ENCODE peak calls at places on chromosomes 11 and 22, in five cellular contexts. B is neuronal stem cell, X is heart left ventricle, U is heart right ventricle, K is GM12878. V is an unnamed sample.

GRCh38 chr11:118314985-118315384 is 10.5 kb downstream of the CD3E start:
- DNase-seq in B (no peak), X (no peak), U (no peak), K (no peak), V (no peak)

GRCh38 chr11:76193219-76193618 is 13.1 kb downstream of the WNT11 start:
- DNase-seq in B (no peak), X (no peak), U (no peak), K (no peak), V (no peak)

GRCh38 chr11:71452354-71453020 is 516 bp upstream of the NADSYN1 start:
- DNase-seq in B (no peak), X (peak; percentile 52), U (peak; percentile 46), K (no peak), V (peak; percentile 56)

GRCh38 chr11:8593935-8594909 is at the start of gene STK33:
- DNase-seq in B (peak; percentile 69), X (peak; percentile 68), U (peak; percentile 49), K (no peak), V (peak; percentile 68)

GRCh38 chr11:1874406-1875092 is 17.1 kb downstream of the PRR33 start:
- DNase-seq in B (no peak), X (peak; percentile 15), U (no peak), K (no peak), V (no peak)

GRCh38 chr11:1062075-1062820 is 12.4 kb upstream of the MUC2 start:
- DNase-seq in B (no peak), X (no peak), U (no peak), K (no peak), V (no peak)

GRCh38 chr11:94675788-94676187 is 92.4 kb upstream of the AMOTL1 start:
- DNase-seq in B (no peak), X (no peak), U (no peak), K (no peak), V (no peak)

GRCh38 chr11:105665281-105665680 is 55.4 kb downstream of the GRIA4 start:
- DNase-seq in B (no peak), X (no peak), U (no peak), K (no peak), V (no peak)

GRCh38 chr11:78354741-78355705 is 62.6 kb downstream of the GAB2 start:
- DNase-seq in B (no peak), X (no peak), U (no peak), K (no peak), V (no peak)

GRCh38 chr11:60710482-60710881 is 11.1 kb downstream of the MS4A8 start:
- DNase-seq in B (no peak), X (no peak), U (no peak), K (no peak), V (no peak)

GRCh38 chr11:76786053-76787014 is 3.2 kb downstream of the TSKU start:
- DNase-seq in B (no peak), X (no peak), U (no peak), K (no peak), V (no peak)

GRCh38 chr22:24587948-24588347 is 4.9 kb downstream of the LRRC75B start:
- DNase-seq in B (no peak), X (no peak), U (no peak), K (no peak), V (no peak)

GRCh38 chr11:8075119-8075726 is 5.8 kb upstream of the TUB start:
- DNase-seq in B (no peak), X (no peak), U (no peak), K (no peak), V (no peak)

GRCh38 chr11:87056091-87056490 is 18.4 kb downstream of the TMEM135 start:
- DNase-seq in B (no peak), X (no peak), U (no peak), K (no peak), V (no peak)

GRCh38 chr22:17785185-17786184 is 11.2 kb upstream of the BID start:
- DNase-seq in B (no peak), X (no peak), U (peak; percentile 45), K (no peak), V (peak; percentile 75)

GRCh38 chr11:130915556-130916237 is 582 bp downstream of the SNX19 start:
- DNase-seq in B (no peak), X (no peak), U (no peak), K (no peak), V (peak; percentile 19)

GRCh38 chr22:49586873-49587272 is 240.8 kb downstream of the BRD1 start:
- DNase-seq in B (no peak), X (no peak), U (no peak), K (no peak), V (no peak)
- H3K4me1 ChIP-seq in B (peaks cover 1% of the 10 kb centered on the region), X (no peaks in the 10 kb centered on the region), U (no peaks in the 10 kb centered on the region), K (no peaks in the 10 kb centered on the region), V (no peaks in the 10 kb centered on the region)

DNA sequence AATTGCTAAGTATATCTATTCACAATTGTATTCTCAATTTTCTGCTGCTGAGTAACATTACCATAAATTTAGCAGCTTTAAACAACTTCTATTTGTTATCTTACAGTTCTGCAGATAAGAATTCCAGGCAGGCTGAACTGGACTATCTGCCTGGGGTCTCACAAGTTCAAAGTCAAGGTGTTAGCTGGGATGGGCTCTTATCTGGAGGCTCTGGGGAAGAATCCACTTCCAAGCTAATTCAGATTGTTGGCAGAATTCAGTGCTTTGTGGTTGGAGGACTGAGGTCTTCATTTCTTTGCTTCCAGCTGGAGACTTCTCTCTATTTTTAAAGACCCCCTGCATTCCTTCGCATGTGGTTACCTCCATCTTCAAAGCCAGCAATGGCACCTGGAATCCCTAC is 329.9 kb upstream of the ISX start:
- DNase-seq in B (no peak), X (no peak), U (no peak), K (no peak), V (no peak)
- H3K36me3 ChIP-seq in B (no peaks in the 10 kb centered on the region), X (no peaks in the 10 kb centered on the region), U (no peaks in the 10 kb centered on the region), K (no peaks in the 10 kb centered on the region), V (no peaks in the 10 kb centered on the region)

GRCh38 chr11:82225502-82225901 is 508.2 kb downstream of the FAM181B start:
- DNase-seq in B (no peak), X (no peak), U (no peak), K (no peak), V (no peak)
- H3K4me1 ChIP-seq in B (no peaks in the 10 kb centered on the region), X (no peaks in the 10 kb centered on the region), U (no peaks in the 10 kb centered on the region), K (no peaks in the 10 kb centered on the region), V (no peaks in the 10 kb centered on the region)

GRCh38 chr22:29517215-29517908 is 36.2 kb downstream of the THOC5 start:
- DNase-seq in B (no peak), X (peak; percentile 17), U (peak; percentile 23), K (no peak), V (peak; percentile 13)

GRCh38 chr22:29523761-29524160 is 29.8 kb downstream of the THOC5 start:
- DNase-seq in B (no peak), X (no peak), U (no peak), K (no peak), V (no peak)

GRCh38 chr22:29521526-29521925 is 32.0 kb downstream of the THOC5 start:
- DNase-seq in B (no peak), X (no peak), U (no peak), K (no peak), V (no peak)

GRCh38 chr22:29520851-29521250 is 32.7 kb downstream of the THOC5 start:
- DNase-seq in B (no peak), X (no peak), U (no peak), K (no peak), V (no peak)

DNA sequence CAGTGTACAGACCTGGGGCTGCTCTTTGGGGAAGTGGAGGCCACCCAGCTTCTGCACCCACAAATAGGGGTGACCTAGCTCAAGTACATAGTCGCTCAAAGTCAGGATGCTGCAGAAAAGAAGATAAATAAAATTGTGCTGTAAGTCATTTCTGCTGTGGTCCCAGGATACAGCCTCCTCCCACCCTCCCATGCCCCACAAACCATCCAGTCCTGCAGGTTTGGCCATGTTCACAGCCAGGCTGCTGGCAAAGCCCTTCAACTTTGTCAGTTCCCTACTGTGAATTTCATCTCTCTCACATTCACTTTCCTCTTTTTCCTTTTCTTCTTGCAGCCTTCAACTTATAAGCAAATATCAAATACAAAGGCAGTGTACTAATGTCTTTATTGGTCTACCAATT is 33.6 kb downstream of the THOC5 start:
- DNase-seq in B (no peak), X (no peak), U (no peak), K (no peak), V (no peak)
- H3K36me3 ChIP-seq in B (peaks cover 93% of the 10 kb centered on the region), X (peaks cover 21% of the 10 kb centered on the region), U (peaks cover 32% of the 10 kb centered on the region), K (peaks cover 38% of the 10 kb centered on the region), V (peaks cover 9% of the 10 kb centered on the region)

DNA sequence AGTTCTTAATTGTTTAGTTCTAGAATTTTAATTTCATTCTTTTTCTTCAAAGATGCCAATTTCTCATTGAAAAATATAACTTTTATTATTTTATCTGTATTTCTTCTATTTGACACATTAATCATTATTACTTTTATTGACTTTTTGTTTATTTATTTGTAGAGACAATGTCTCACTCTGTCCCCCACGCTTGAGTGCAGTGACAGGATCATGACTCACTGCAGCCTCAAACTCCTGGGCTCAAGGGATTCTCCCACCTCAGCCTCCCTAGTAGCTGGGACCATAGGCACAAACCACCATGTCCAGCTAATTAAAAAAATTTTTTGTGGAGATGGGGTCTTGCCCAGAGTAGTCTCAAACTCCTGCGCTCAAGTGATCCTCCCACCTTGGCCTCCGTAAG is 30.3 kb upstream of the FBLN1 start:
- DNase-seq in B (no peak), X (no peak), U (no peak), K (no peak), V (no peak)
- H3K4me1 ChIP-seq in B (no peaks in the 10 kb centered on the region), X (no peaks in the 10 kb centered on the region), U (peaks cover 26% of the 10 kb centered on the region), K (no peaks in the 10 kb centered on the region), V (peaks cover 4% of the 10 kb centered on the region)

GRCh38 chr11:3775761-3776406 is 21.5 kb downstream of the NUP98 start:
- DNase-seq in B (no peak), X (no peak), U (no peak), K (no peak), V (no peak)
- H3K36me3 ChIP-seq in B (peaks cover 98% of the 10 kb centered on the region), X (peaks cover 28% of the 10 kb centered on the region), U (peaks cover 72% of the 10 kb centered on the region), K (peaks cover 14% of the 10 kb centered on the region), V (peaks cover 35% of the 10 kb centered on the region)

GRCh38 chr11:62883677-62884076 is 3.0 kb downstream of the SLC3A2 start:
- DNase-seq in B (no peak), X (no peak), U (no peak), K (no peak), V (no peak)

GRCh38 chr11:62882811-62883496 is 2.3 kb downstream of the SLC3A2 start:
- DNase-seq in B (no peak), X (no peak), U (no peak), K (no peak), V (no peak)

GRCh38 chr11:62880803-62881578 is at the start of gene SLC3A2:
- DNase-seq in B (peak; percentile 86), X (peak; percentile 89), U (peak; percentile 86), K (peak; percentile 47), V (peak; percentile 91)

GRCh38 chr11:62881579-62882427 is 1.1 kb downstream of the SLC3A2 start:
- DNase-seq in B (no peak), X (peak; percentile 95), U (peak; percentile 94), K (peak; percentile 45), V (peak; percentile 97)

DNA sequence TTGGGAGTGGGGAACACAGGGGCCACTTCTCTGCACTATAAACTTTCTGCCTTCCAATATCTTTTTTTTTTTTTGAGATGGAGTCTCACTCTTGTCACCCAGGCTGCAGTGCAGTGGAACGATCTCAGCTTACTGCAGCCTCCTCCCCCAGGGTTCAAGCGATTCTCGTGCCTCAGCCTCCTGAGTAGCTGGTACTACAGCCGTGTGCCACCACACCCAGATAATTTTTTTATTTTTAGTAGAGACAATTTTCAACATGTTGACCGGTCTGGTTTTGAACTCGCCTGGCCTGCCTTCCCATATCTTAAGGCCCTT is 1.7 kb downstream of the SLC3A2 start:
- DNase-seq in B (no peak), X (no peak), U (no peak), K (no peak), V (no peak)
- H3K4me1 ChIP-seq in B (peaks cover 36% of the 10 kb centered on the region), X (peaks cover 22% of the 10 kb centered on the region), U (peaks cover 48% of the 10 kb centered on the region), K (peaks cover 15% of the 10 kb centered on the region), V (peaks cover 59% of the 10 kb centered on the region)

GRCh38 chr11:66653123-66653522 is 14.6 kb downstream of the RBM4 start:
- DNase-seq in B (no peak), X (no peak), U (no peak), K (no peak), V (no peak)
- H3K36me3 ChIP-seq in B (peaks cover 90% of the 10 kb centered on the region), X (no peaks in the 10 kb centered on the region), U (peaks cover 5% of the 10 kb centered on the region), K (peaks cover 4% of the 10 kb centered on the region), V (no peaks in the 10 kb centered on the region)